ENCODE peak calls at places on chromosomes 11 and 22, in five cellular contexts. R is IMR-90, V is mesendoderm, J is mesenchymal stem cell, C is H9. F is an unnamed sample. For H3K27me3, the result is how much of the 10 kb centered on the place peaks cover.

GRCh38 chr11:62444271-62444833 is 25.5 kb downstream of the SCGB1A1 start:
- DNase-seq in R (peak), V (peak), J (no peak), C (peak), F (no peak)

GRCh38 chr22:28923826-28924732 is 40.7 kb downstream of the ZNRF3 start:
- DNase-seq in R (no peak), V (no peak), J (no peak), C (no peak), F (no peak)

GRCh38 chr11:62552931-62553838 is 6.6 kb upstream of the AHNAK start:
- DNase-seq in R (peak), V (peak), J (peak), C (peak), F (no peak)

GRCh38 chr22:50528682-50529415 is 963 bp downstream of the TYMP start:
- DNase-seq in R (no peak), V (no peak), J (peak), C (no peak), F (no peak)

GRCh38 chr22:29394931-29395581 is 6.7 kb upstream of the AP1B1 start:
- DNase-seq in R (peak), V (peak), J (peak), C (peak), F (peak)

GRCh38 chr11:63996512-63996911 is 10.3 kb downstream of the OTUB1 start:
- DNase-seq in R (no peak), V (no peak), J (no peak), C (no peak), F (no peak)

GRCh38 chr11:74232316-74232950 is 61.3 kb downstream of the PPME1 start:
- DNase-seq in R (no peak), V (no peak), J (no peak), C (no peak), F (no peak)

GRCh38 chr11:16895306-16895705 is 118.9 kb downstream of the PLEKHA7 start:
- DNase-seq in R (no peak), V (no peak), J (no peak), C (no peak), F (no peak)

GRCh38 chr22:30889996-30890480 is 78.5 kb downstream of the MORC2 start:
- DNase-seq in R (no peak), V (no peak), J (no peak), C (no peak), F (no peak)

GRCh38 chr11:60336767-60337391 is 9.8 kb downstream of the MS4A6E start:
- DNase-seq in R (no peak), V (no peak), J (no peak), C (no peak), F (no peak)

GRCh38 chr11:29263971-29264682 is 752.7 kb downstream of the KCNA4 start:
- DNase-seq in R (peak), V (no peak), J (no peak), C (no peak), F (no peak)

GRCh38 chr11:46390331-46391171 is 1.0 kb downstream of the CHRM4 start:
- DNase-seq in R (no peak), V (no peak), J (peak), C (peak), F (no peak)

GRCh38 chr11:26778000-26778757 is 56.3 kb upstream of the SLC5A12 start:
- DNase-seq in R (peak), V (no peak), J (peak), C (no peak), F (no peak)

GRCh38 chr22:24894220-24894975 is 52.1 kb downstream of the LHFPL7 start:
- DNase-seq in R (peak), V (peak), J (peak), C (no peak), F (no peak)

GRCh38 chr22:25940479-25940878 is 198.5 kb downstream of the MYO18B start:
- DNase-seq in R (no peak), V (peak), J (no peak), C (no peak), F (no peak)

GRCh38 chr11:22431074-22431473 is 92.9 kb downstream of the SLC17A6 start:
- DNase-seq in R (no peak), V (no peak), J (no peak), C (no peak), F (no peak)

GRCh38 chr11:103532133-103532788 is 423.0 kb downstream of the DYNC2H1 start:
- DNase-seq in R (peak), V (peak), J (peak), C (no peak), F (no peak)

GRCh38 chr22:39745789-39746188 is 147.8 kb downstream of the ENTHD1 start:
- DNase-seq in R (no peak), V (no peak), J (no peak), C (no peak), F (no peak)

GRCh38 chr11:104946907-104947306 is 21.5 kb downstream of the CASP4 start:
- DNase-seq in R (peak), V (peak), J (peak), C (no peak), F (no peak)

GRCh38 chr11:134313821-134314607 is 17.8 kb upstream of the GLB1L2 start:
- DNase-seq in R (no peak), V (no peak), J (no peak), C (no peak), F (no peak)

GRCh38 chr22:29510542-29510941 is 30.5 kb downstream of the NEFH start:
- DNase-seq in R (no peak), V (no peak), J (no peak), C (no peak), F (no peak)

GRCh38 chr11:68127791-68128681 is 6.8 kb upstream of the CHKA start:
- DNase-seq in R (peak), V (peak), J (peak), C (peak), F (peak)

GRCh38 chr11:77111946-77112345 is 9.3 kb downstream of the OMP start:
- DNase-seq in R (no peak), V (no peak), J (no peak), C (no peak), F (no peak)

GRCh38 chr22:18076060-18076497 is 1.7 kb upstream of the PEX26 start:
- DNase-seq in R (peak), V (peak), J (peak), C (peak), F (peak)

GRCh38 chr22:19419464-19420178 is 11.9 kb downstream of the HIRA start:
- DNase-seq in R (peak), V (peak), J (no peak), C (no peak), F (no peak)

GRCh38 chr22:31952094-31952401 is 7.7 kb downstream of the YWHAH start:
- DNase-seq in R (no peak), V (no peak), J (peak), C (no peak), F (no peak)

GRCh38 chr11:96055706-96056387 is 131.9 kb upstream of the MTMR2 start:
- DNase-seq in R (peak), V (peak), J (peak), C (no peak), F (peak)

GRCh38 chr11:77474509-77475070 is 696 bp upstream of the PAK1 start:
- DNase-seq in R (no peak), V (no peak), J (no peak), C (no peak), F (no peak)

GRCh38 chr11:76835928-76836612 is 24.6 kb upstream of the ACER3 start:
- DNase-seq in R (peak), V (no peak), J (peak), C (no peak), F (no peak)

GRCh38 chr22:26711205-26711958 is 54.0 kb downstream of the MIAT start:
- DNase-seq in R (peak), V (no peak), J (peak), C (peak), F (no peak)

GRCh38 chr11:74307409-74307808 is 4.0 kb downstream of the P4HA3 start:
- DNase-seq in R (peak), V (no peak), J (peak), C (no peak), F (no peak)

GRCh38 chr22:42719656-42720262 is 911 bp downstream of the A4GALT start:
- DNase-seq in R (no peak), V (no peak), J (peak), C (no peak), F (no peak)

GRCh38 chr22:27962268-27963191 is 43.5 kb upstream of the PITPNB start:
- DNase-seq in R (peak), V (no peak), J (peak), C (no peak), F (no peak)

GRCh38 chr22:32199961-32200360 is 4.9 kb downstream of the RFPL2 start:
- DNase-seq in R (no peak), V (no peak), J (no peak), C (no peak), F (no peak)

GRCh38 chr22:31953251-31953650 is 8.9 kb downstream of the YWHAH start:
- DNase-seq in R (no peak), V (no peak), J (no peak), C (no peak), F (no peak)

GRCh38 chr11:72079776-72080325 is 491 bp downstream of the NUMA1 start:
- DNase-seq in R (no peak), V (no peak), J (no peak), C (no peak), F (no peak)

GRCh38 chr11:116578971-116579687 is 193.7 kb downstream of the BUD13 start:
- DNase-seq in R (no peak), V (peak), J (no peak), C (peak), F (peak)

DNA sequence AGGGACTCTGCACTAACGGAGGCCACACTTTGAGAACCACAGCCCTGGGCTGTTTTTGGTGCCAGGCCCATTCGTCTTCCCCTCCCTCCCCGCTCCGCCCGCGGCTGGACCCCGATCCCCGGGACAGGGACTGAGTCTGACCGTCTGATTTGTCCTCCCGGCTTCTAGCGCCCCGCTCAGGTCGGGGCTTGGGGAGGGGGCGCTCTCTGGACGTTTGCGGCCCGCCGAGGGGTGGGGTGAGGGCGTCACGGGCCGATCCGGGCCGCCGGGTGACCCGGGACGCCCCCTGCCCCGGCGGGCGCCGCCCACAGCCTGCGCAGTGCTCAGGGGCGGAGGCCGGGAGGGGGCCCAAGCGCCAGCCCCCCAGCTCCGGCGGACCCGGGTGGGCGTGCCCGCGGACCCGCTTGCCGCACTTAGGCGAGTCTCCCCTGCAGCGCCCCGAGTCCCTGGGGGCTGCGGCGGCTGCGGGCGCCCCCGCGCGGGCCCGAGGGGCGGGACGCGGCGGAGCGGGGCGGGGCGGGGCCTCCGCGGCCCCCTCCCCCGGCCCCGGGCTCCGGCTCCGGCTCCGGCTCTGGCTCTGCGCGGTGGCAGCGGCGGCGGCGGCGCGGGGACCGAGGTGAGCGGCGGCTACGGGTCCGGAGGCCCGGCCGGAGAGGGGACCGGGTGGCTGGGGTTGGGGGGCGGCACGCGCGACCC is 33.7 kb upstream of the PRR5 start:
- DNase-seq in R (no peak), V (no peak), J (no peak), C (peak), F (peak)
- H3K27me3 ChIP-seq in R (under half), V (under half), J (under half), C (under half), F (half or more)

GRCh38 chr11:126390418-126390817 is 34.9 kb downstream of the ST3GAL4 start:
- DNase-seq in R (no peak), V (no peak), J (no peak), C (no peak), F (no peak)

GRCh38 chr11:126391970-126392637 is 36.6 kb downstream of the ST3GAL4 start:
- DNase-seq in R (no peak), V (peak), J (no peak), C (peak), F (no peak)

GRCh38 chr11:126393143-126393542 is 37.7 kb downstream of the ST3GAL4 start:
- DNase-seq in R (no peak), V (no peak), J (no peak), C (no peak), F (no peak)

GRCh38 chr11:126392638-126393023 is 37.1 kb downstream of the ST3GAL4 start:
- DNase-seq in R (no peak), V (no peak), J (no peak), C (no peak), F (no peak)

GRCh38 chr11:126391286-126391954 is 35.9 kb downstream of the ST3GAL4 start:
- DNase-seq in R (no peak), V (no peak), J (no peak), C (no peak), F (no peak)
- H2BK15ac ChIP-seq in R (no peak), V (no peak), J (no peak), C (no peak), F (no peak)

GRCh38 chr22:23780146-23780748 is 6.5 kb upstream of the SMARCB1 start:
- DNase-seq in R (no peak), V (no peak), J (no peak), C (no peak), F (no peak)
- H3K27me3 ChIP-seq in R (under half), V (under half), J (under half), C (under half), F (under half)

GRCh38 chr11:130786586-130786985 is 129.7 kb downstream of the SNX19 start:
- DNase-seq in R (no peak), V (no peak), J (no peak), C (no peak), F (no peak)
- H2BK15ac ChIP-seq in R (peak), V (no peak), J (no peak), C (no peak), F (peak)

DNA sequence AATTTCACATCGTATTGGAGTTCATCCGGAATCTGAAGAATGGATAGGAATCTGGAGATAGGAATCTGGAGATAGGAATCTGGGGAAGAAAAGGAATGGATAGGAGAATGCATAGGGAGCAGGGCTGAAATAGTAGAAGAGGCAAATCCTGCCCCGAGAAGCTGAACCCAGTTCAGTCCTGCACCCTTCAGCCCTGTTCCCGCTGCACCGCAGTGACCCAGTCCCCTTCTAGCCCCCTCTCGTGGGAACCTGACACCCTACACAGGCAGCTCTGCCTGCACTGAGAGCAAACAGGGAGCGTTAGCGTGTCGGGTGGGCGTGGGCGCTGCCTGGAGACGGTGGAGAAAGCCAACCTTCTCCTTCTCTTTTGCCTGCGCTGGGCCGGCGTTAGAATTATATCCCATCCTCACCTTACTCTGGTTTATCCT is 1.1 kb upstream of the CCKBR start:
- DNase-seq in R (no peak), V (peak), J (peak), C (peak), F (peak)
- H3K27me3 ChIP-seq in R (half or more), V (under half), J (half or more), C (under half), F (under half)

GRCh38 chr11:125402436-125402835 is 93.6 kb downstream of the FEZ1 start:
- DNase-seq in R (peak), V (no peak), J (peak), C (no peak), F (no peak)

GRCh38 chr11:125398994-125399638 is 96.9 kb downstream of the FEZ1 start:
- DNase-seq in R (no peak), V (no peak), J (no peak), C (no peak), F (no peak)

GRCh38 chr11:125398475-125398874 is 97.6 kb downstream of the FEZ1 start:
- DNase-seq in R (no peak), V (no peak), J (no peak), C (no peak), F (no peak)

GRCh38 chr11:125401746-125402145 is 94.3 kb downstream of the FEZ1 start:
- DNase-seq in R (peak), V (peak), J (peak), C (peak), F (peak)

DNA sequence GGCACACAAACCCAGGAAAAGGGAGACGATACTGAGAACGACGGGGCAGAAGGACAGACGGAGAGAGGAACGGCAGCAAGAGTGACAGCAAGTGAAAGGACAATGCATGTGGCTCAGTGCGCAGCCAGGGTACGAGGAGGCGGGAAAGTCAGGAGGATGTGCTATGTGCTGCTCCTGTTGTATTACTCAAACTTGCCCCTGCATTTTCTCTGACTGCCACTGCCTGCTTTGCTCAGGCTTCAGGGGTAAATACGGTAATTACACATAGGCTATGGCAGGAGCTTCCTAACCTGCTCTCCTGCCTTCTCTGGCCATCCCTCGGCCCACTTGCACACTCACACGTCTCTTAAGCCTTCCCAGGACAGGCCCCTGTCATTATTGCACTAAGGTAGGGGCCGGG is 94.8 kb downstream of the FEZ1 start:
- DNase-seq in R (no peak), V (peak), J (no peak), C (no peak), F (no peak)
- H2BK15ac ChIP-seq in R (no peak), V (no peak), J (no peak), C (no peak), F (peak)

GRCh38 chr11:44565008-44565745 is at the start of gene CD82:
- DNase-seq in R (peak), V (peak), J (peak), C (peak), F (peak)
- H3K27me3 ChIP-seq in R (under half), V (under half), J (under half), C (under half), F (under half)

GRCh38 chr11:118301600-118302195 is 2.8 kb upstream of the CD3E start:
- DNase-seq in R (no peak), V (no peak), J (no peak), C (no peak), F (no peak)
- H2BK15ac ChIP-seq in R (no peak), V (no peak), J (no peak), C (no peak), F (no peak)

DNA sequence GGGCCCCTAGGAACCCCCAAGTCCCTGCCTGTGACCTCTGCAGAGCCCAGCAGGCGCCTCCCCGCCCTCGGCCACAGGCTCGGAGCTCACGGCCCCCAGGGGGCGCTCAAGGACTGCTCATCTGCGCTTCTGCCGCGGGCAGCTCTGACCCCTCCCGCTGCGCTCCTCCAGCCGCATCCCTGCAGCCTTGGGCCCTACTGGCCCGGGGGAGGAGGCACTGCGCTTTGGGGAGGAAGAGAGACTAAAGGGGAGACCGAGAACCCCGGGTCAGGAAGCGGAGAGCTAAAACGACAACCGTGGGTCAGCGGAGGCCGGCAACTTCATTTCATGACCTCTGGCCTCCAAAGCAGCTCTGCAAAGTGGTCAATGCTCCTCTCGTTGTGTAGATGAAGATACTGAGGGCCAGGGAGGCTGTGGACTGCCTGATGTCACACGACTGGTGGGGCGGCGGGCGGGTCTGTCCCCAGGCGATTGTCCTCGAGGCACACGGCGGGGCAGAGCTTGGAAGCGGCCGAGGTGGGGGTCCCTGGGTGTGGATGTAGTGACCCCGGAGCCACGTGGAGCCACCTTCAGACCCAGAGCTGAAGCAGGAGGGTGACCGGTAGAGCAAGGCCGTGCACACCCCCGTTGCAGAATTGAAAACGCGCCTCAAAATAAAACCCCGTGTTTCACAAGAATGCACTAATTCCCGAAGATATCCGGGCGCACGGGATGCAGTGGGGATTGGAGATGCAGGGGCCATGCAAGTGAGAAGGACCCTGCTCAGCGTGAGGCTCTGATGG is 2.7 kb upstream of the KRTAP5-6 start:
- DNase-seq in R (peak), V (peak), J (peak), C (peak), F (peak)
- H3K27me3 ChIP-seq in R (half or more), V (under half), J (half or more), C (under half), F (under half)

DNA sequence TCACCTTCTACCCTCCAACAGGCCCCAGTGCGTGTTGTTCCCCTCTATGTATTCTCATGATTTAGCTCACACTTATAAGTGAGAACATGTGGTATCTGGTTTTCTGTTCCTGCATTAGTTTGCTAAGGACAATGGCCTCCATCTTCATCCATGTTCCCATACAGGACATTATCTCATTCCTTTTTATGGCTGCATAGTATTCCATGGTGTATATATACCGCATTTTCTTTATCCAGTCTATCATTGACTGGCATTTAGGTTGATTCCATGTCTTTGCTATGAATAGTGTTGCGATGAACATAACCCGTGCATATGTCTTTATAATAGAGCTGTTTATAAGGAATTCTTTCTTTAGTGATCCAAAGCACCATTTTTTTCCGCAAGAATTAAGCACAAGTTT is 28.5 kb upstream of the TLCD5 start:
- DNase-seq in R (no peak), V (no peak), J (no peak), C (no peak), F (no peak)
- H2BK15ac ChIP-seq in R (no peak), V (no peak), J (no peak), C (no peak), F (no peak)